ENCODE peak calls at places on chromosomes 11 and 22, in seven cellular contexts. One of them, this sample, is unnamed.

GRCh38 chr11:114673661-114674060 is 4.7 kb upstream of the NXPE2 start:
- DNase-seq in body of pancreas: no peak
- DNase-seq in AG09309: no peak
- DNase-seq in fibroblast of lung: no peak
- DNase-seq in OCI-LY7: no peak
- DNase-seq in spleen: no peak
- DNase-seq in fibroblast of mammary gland: no peak
- DNase-seq in this sample: no peak

GRCh38 chr11:61413496-61413895 is 16.3 kb downstream of the CPSF7 start:
- DNase-seq in body of pancreas: no peak
- DNase-seq in AG09309: peak
- DNase-seq in fibroblast of lung: no peak
- DNase-seq in OCI-LY7: no peak
- DNase-seq in spleen: no peak
- DNase-seq in fibroblast of mammary gland: peak
- DNase-seq in this sample: no peak

GRCh38 chr11:2580444-2581050 is 119.2 kb downstream of the KCNQ1OT1 start:
- DNase-seq in body of pancreas: peak
- DNase-seq in AG09309: no peak
- DNase-seq in fibroblast of lung: no peak
- DNase-seq in OCI-LY7: no peak
- DNase-seq in spleen: peak
- DNase-seq in fibroblast of mammary gland: no peak
- DNase-seq in this sample: no peak

GRCh38 chr11:128336203-128336602 is 251.2 kb downstream of the ETS1 start:
- DNase-seq in body of pancreas: peak
- DNase-seq in AG09309: no peak
- DNase-seq in fibroblast of lung: peak
- DNase-seq in OCI-LY7: no peak
- DNase-seq in spleen: peak
- DNase-seq in fibroblast of mammary gland: peak
- DNase-seq in this sample: no peak

GRCh38 chr11:103649401-103649895 is 387.0 kb upstream of the DDI1 start:
- DNase-seq in body of pancreas: no peak
- DNase-seq in AG09309: no peak
- DNase-seq in fibroblast of lung: no peak
- DNase-seq in OCI-LY7: no peak
- DNase-seq in spleen: no peak
- DNase-seq in fibroblast of mammary gland: no peak
- DNase-seq in this sample: no peak

GRCh38 chr22:43921361-43921760 is 2.2 kb upstream of the PNPLA3 start:
- DNase-seq in body of pancreas: no peak
- DNase-seq in AG09309: no peak
- DNase-seq in fibroblast of lung: peak
- DNase-seq in OCI-LY7: no peak
- DNase-seq in spleen: no peak
- DNase-seq in fibroblast of mammary gland: peak
- DNase-seq in this sample: no peak

GRCh38 chr11:30244255-30244654 is 13.4 kb downstream of the FSHB start:
- DNase-seq in body of pancreas: no peak
- DNase-seq in AG09309: no peak
- DNase-seq in fibroblast of lung: no peak
- DNase-seq in OCI-LY7: no peak
- DNase-seq in spleen: no peak
- DNase-seq in fibroblast of mammary gland: peak
- DNase-seq in this sample: no peak

GRCh38 chr11:9004310-9004945 is 627 bp upstream of the NRIP3 start:
- DNase-seq in body of pancreas: peak
- DNase-seq in AG09309: no peak
- DNase-seq in fibroblast of lung: no peak
- DNase-seq in OCI-LY7: no peak
- DNase-seq in spleen: peak
- DNase-seq in fibroblast of mammary gland: no peak
- DNase-seq in this sample: no peak

DNA sequence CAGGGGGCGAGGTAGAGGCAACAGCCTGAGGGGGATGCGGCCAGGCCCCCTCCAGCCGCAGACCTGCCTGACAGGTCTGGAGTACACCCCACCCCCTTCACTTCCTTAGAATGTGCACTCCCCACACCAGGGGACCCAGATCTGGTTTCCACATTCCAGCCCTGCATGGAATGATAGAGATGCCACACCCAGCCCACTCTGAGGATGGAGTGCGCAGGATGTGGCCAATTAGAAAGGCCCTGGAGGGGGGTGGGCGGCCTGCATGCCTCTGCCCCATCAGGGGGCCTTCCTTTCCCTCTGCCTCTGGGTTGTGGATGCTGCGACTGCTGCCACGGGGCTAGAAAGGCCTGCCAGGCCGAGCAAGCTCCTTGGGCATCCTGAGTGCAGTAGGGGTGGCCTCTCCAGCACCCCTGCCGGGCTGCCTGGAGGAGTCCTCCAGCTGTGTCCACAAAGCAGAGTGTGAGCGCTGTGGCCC is 28.2 kb upstream of the MGAT3 start:
- DNase-seq in body of pancreas: no peak
- DNase-seq in AG09309: no peak
- DNase-seq in fibroblast of lung: no peak
- DNase-seq in OCI-LY7: no peak
- DNase-seq in spleen: peak
- DNase-seq in fibroblast of mammary gland: no peak
- DNase-seq in this sample: no peak
- TF ChIP-seq CTCF in body of pancreas: no peak
- TF ChIP-seq CTCF in AG09309: no peak
- TF ChIP-seq CTCF in fibroblast of lung: no peak
- TF ChIP-seq CTCF in OCI-LY7: no peak
- TF ChIP-seq CTCF in spleen: no peak
- TF ChIP-seq CTCF in fibroblast of mammary gland: no peak
- TF ChIP-seq CTCF in this sample: no peak

DNA sequence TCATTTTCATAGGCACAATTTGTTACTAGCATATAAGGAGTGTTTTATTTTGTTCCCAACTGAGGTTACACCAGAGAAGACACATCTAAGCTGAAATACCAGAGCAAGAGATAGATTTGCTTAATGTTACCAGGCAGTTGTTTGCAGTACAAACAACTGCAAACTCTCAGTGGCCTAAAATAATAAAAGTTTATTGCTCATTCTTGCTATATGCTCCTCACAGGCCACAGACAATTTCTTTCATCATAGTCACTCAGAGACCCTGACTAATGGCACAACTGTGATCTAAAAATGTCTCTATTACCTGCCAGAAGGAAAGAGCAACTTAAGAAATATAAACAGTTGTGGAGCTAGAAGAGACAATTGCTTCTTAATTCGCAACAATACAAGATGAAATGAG is 103.4 kb downstream of the CD44 start:
- DNase-seq in body of pancreas: no peak
- DNase-seq in AG09309: no peak
- DNase-seq in fibroblast of lung: no peak
- DNase-seq in OCI-LY7: no peak
- DNase-seq in spleen: no peak
- DNase-seq in fibroblast of mammary gland: no peak
- DNase-seq in this sample: no peak
- H3K4me3 ChIP-seq in body of pancreas: no peak
- H3K4me3 ChIP-seq in AG09309: no peak
- H3K4me3 ChIP-seq in fibroblast of lung: no peak
- H3K4me3 ChIP-seq in OCI-LY7: no peak
- H3K4me3 ChIP-seq in spleen: no peak
- H3K4me3 ChIP-seq in fibroblast of mammary gland: no peak
- H3K4me3 ChIP-seq in this sample: no peak

GRCh38 chr11:10692716-10693115 is 839 bp downstream of the IRAG1 start:
- DNase-seq in body of pancreas: no peak
- DNase-seq in AG09309: no peak
- DNase-seq in fibroblast of lung: no peak
- DNase-seq in OCI-LY7: no peak
- DNase-seq in spleen: no peak
- DNase-seq in fibroblast of mammary gland: no peak
- DNase-seq in this sample: no peak
- TF ChIP-seq CTCF in body of pancreas: no peak
- TF ChIP-seq CTCF in AG09309: no peak
- TF ChIP-seq CTCF in fibroblast of lung: no peak
- TF ChIP-seq CTCF in OCI-LY7: no peak
- TF ChIP-seq CTCF in spleen: no peak
- TF ChIP-seq CTCF in fibroblast of mammary gland: no peak
- TF ChIP-seq CTCF in this sample: no peak

DNA sequence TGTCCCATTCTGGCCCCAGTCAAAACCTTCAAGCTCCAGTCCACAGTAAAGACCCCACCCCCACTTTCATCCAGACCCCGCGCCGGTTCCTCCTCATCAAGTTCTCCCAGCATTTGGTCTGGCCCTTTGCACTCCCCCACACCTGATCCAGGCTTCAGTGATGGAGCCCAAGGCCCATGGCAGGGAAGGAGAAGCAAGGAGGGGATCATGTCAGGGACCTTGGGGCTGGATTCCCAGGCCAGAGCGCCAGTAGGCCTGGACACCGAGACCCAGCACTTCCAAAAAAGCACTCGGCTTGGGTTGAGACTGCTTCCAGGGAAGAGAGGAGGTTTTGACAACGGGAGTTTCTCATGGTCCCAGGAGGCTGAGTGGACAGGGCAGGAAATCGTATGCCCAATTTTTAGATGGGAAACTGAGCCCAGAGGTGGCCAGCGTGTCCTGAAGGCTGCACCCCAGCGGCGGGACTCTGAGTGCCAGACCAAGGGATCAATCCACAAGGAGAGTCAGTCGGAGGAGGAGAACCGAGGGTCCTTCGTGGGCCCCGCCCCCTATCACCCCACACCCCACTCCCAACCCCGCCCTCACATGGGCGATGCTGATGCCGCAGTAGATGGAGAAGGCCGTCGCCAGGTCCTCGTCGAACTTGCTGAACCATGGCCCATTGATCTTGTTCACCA is 90.5 kb downstream of the PDE2A start:
- DNase-seq in body of pancreas: no peak
- DNase-seq in AG09309: no peak
- DNase-seq in fibroblast of lung: no peak
- DNase-seq in OCI-LY7: no peak
- DNase-seq in spleen: no peak
- DNase-seq in fibroblast of mammary gland: no peak
- DNase-seq in this sample: no peak
- H3K4me3 ChIP-seq in body of pancreas: no peak
- H3K4me3 ChIP-seq in AG09309: no peak
- H3K4me3 ChIP-seq in fibroblast of lung: no peak
- H3K4me3 ChIP-seq in OCI-LY7: no peak
- H3K4me3 ChIP-seq in spleen: peak
- H3K4me3 ChIP-seq in fibroblast of mammary gland: no peak
- H3K4me3 ChIP-seq in this sample: no peak

DNA sequence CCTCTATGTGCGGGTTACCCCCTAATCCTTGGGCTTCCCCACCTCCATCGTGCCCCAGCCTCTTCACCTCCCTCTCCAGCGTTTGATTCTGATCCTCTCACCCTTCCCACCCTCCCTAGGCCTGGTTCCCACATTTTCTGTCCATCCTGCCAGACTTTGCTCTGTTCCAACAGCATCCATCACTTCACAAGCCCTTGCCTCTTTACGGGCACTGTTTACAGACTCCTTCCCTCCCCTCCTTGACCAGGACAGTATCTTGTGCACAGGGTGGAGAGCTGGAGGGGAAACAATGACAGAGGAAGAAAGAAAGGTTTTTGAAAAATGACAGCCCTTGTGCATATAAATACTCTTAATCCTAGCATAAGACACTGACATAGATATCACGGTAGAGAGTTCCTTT is 30.4 kb downstream of the FEZ1 start:
- DNase-seq in body of pancreas: no peak
- DNase-seq in AG09309: no peak
- DNase-seq in fibroblast of lung: no peak
- DNase-seq in OCI-LY7: no peak
- DNase-seq in spleen: no peak
- DNase-seq in fibroblast of mammary gland: no peak
- DNase-seq in this sample: no peak
- TF ChIP-seq CTCF in body of pancreas: no peak
- TF ChIP-seq CTCF in AG09309: no peak
- TF ChIP-seq CTCF in fibroblast of lung: no peak
- TF ChIP-seq CTCF in OCI-LY7: no peak
- TF ChIP-seq CTCF in spleen: no peak
- TF ChIP-seq CTCF in fibroblast of mammary gland: no peak
- TF ChIP-seq CTCF in this sample: no peak

GRCh38 chr11:59785818-59786217 is 24.8 kb downstream of the MRPL16 start:
- DNase-seq in body of pancreas: no peak
- DNase-seq in AG09309: no peak
- DNase-seq in fibroblast of lung: no peak
- DNase-seq in OCI-LY7: no peak
- DNase-seq in spleen: no peak
- DNase-seq in fibroblast of mammary gland: no peak
- DNase-seq in this sample: no peak
- H3K4me3 ChIP-seq in body of pancreas: no peak
- H3K4me3 ChIP-seq in AG09309: no peak
- H3K4me3 ChIP-seq in fibroblast of lung: no peak
- H3K4me3 ChIP-seq in OCI-LY7: no peak
- H3K4me3 ChIP-seq in spleen: no peak
- H3K4me3 ChIP-seq in fibroblast of mammary gland: no peak
- H3K4me3 ChIP-seq in this sample: no peak